ENCODE peak calls at places on chromosome 3, in nine cellular contexts. One of them, this sample, is unnamed.

GRCh38 chr3:124566701-124567100 is 163.6 kb upstream of the UMPS start:
- DNase-seq in ACHN: no peak
- DNase-seq in mammary epithelial cell: no peak
- DNase-seq in fibroblast of lung: no peak
- DNase-seq in T-helper 17 cell: no peak
- DNase-seq in effector memory CD8-positive, alpha-beta T cell: no peak
- DNase-seq in activated T-helper 1 cell treated with Interleukin-2 at 50 U/mL for 16 hours: no peak
- DNase-seq in retinal pigment epithelial cell: no peak
- DNase-seq in nephron progenitor cell: no peak
- DNase-seq in this sample: no peak

GRCh38 chr3:10716964-10717363 is 99.1 kb upstream of the SLC6A11 start:
- DNase-seq in ACHN: no peak
- DNase-seq in mammary epithelial cell: no peak
- DNase-seq in fibroblast of lung: no peak
- DNase-seq in T-helper 17 cell: no peak
- DNase-seq in effector memory CD8-positive, alpha-beta T cell: no peak
- DNase-seq in activated T-helper 1 cell treated with Interleukin-2 at 50 U/mL for 16 hours: no peak
- DNase-seq in retinal pigment epithelial cell: no peak
- DNase-seq in nephron progenitor cell: no peak
- DNase-seq in this sample: no peak

GRCh38 chr3:71581451-71581980 is 2.0 kb downstream of the FOXP1 start:
- DNase-seq in ACHN: peak; percentile 16
- DNase-seq in mammary epithelial cell: peak; percentile 57
- DNase-seq in fibroblast of lung: peak; percentile 25
- DNase-seq in T-helper 17 cell: peak; percentile 17
- DNase-seq in effector memory CD8-positive, alpha-beta T cell: peak; percentile 15
- DNase-seq in activated T-helper 1 cell treated with Interleukin-2 at 50 U/mL for 16 hours: peak; percentile 17
- DNase-seq in retinal pigment epithelial cell: no peak
- DNase-seq in nephron progenitor cell: peak; percentile 52
- DNase-seq in this sample: no peak

GRCh38 chr3:14145236-14145635 is 20.4 kb downstream of the TMEM43 start:
- DNase-seq in ACHN: peak; percentile 39
- DNase-seq in mammary epithelial cell: no peak
- DNase-seq in fibroblast of lung: peak; percentile 71
- DNase-seq in T-helper 17 cell: no peak
- DNase-seq in effector memory CD8-positive, alpha-beta T cell: no peak
- DNase-seq in activated T-helper 1 cell treated with Interleukin-2 at 50 U/mL for 16 hours: no peak
- DNase-seq in retinal pigment epithelial cell: no peak
- DNase-seq in nephron progenitor cell: no peak
- DNase-seq in this sample: no peak

GRCh38 chr3:182978387-182978786 is 2.0 kb downstream of the DCUN1D1 start:
- DNase-seq in ACHN: no peak
- DNase-seq in mammary epithelial cell: no peak
- DNase-seq in fibroblast of lung: no peak
- DNase-seq in T-helper 17 cell: no peak
- DNase-seq in effector memory CD8-positive, alpha-beta T cell: no peak
- DNase-seq in activated T-helper 1 cell treated with Interleukin-2 at 50 U/mL for 16 hours: no peak
- DNase-seq in retinal pigment epithelial cell: no peak
- DNase-seq in nephron progenitor cell: no peak
- DNase-seq in this sample: no peak

GRCh38 chr3:173371848-173372487 is 25.6 kb upstream of the NLGN1 start:
- DNase-seq in ACHN: peak; percentile 53
- DNase-seq in mammary epithelial cell: peak; percentile 9
- DNase-seq in fibroblast of lung: peak; percentile 30
- DNase-seq in T-helper 17 cell: no peak
- DNase-seq in effector memory CD8-positive, alpha-beta T cell: no peak
- DNase-seq in activated T-helper 1 cell treated with Interleukin-2 at 50 U/mL for 16 hours: no peak
- DNase-seq in retinal pigment epithelial cell: no peak
- DNase-seq in nephron progenitor cell: peak; percentile 27
- DNase-seq in this sample: no peak

GRCh38 chr3:122774564-122774963 is 19.1 kb downstream of the HSPBAP1 start:
- DNase-seq in ACHN: peak; percentile 27
- DNase-seq in mammary epithelial cell: peak; percentile 40
- DNase-seq in fibroblast of lung: peak; percentile 68
- DNase-seq in T-helper 17 cell: no peak
- DNase-seq in effector memory CD8-positive, alpha-beta T cell: no peak
- DNase-seq in activated T-helper 1 cell treated with Interleukin-2 at 50 U/mL for 16 hours: no peak
- DNase-seq in retinal pigment epithelial cell: no peak
- DNase-seq in nephron progenitor cell: no peak
- DNase-seq in this sample: no peak

GRCh38 chr3:147925272-147925671 is 516.1 kb downstream of the ZIC1 start:
- DNase-seq in ACHN: no peak
- DNase-seq in mammary epithelial cell: no peak
- DNase-seq in fibroblast of lung: peak; percentile 38
- DNase-seq in T-helper 17 cell: no peak
- DNase-seq in effector memory CD8-positive, alpha-beta T cell: no peak
- DNase-seq in activated T-helper 1 cell treated with Interleukin-2 at 50 U/mL for 16 hours: no peak
- DNase-seq in retinal pigment epithelial cell: no peak
- DNase-seq in nephron progenitor cell: no peak
- DNase-seq in this sample: no peak

GRCh38 chr3:53671192-53672021 is 174.8 kb downstream of the CHDH start:
- DNase-seq in ACHN: no peak
- DNase-seq in mammary epithelial cell: no peak
- DNase-seq in fibroblast of lung: no peak
- DNase-seq in T-helper 17 cell: no peak
- DNase-seq in effector memory CD8-positive, alpha-beta T cell: no peak
- DNase-seq in activated T-helper 1 cell treated with Interleukin-2 at 50 U/mL for 16 hours: no peak
- DNase-seq in retinal pigment epithelial cell: no peak
- DNase-seq in nephron progenitor cell: no peak
- DNase-seq in this sample: no peak

GRCh38 chr3:45309876-45310275 is 78.5 kb upstream of the LARS2 start:
- DNase-seq in ACHN: no peak
- DNase-seq in mammary epithelial cell: no peak
- DNase-seq in fibroblast of lung: no peak
- DNase-seq in T-helper 17 cell: no peak
- DNase-seq in effector memory CD8-positive, alpha-beta T cell: no peak
- DNase-seq in activated T-helper 1 cell treated with Interleukin-2 at 50 U/mL for 16 hours: no peak
- DNase-seq in retinal pigment epithelial cell: no peak
- DNase-seq in nephron progenitor cell: no peak
- DNase-seq in this sample: no peak

GRCh38 chr3:29686889-29687592 is 406.2 kb downstream of the RBMS3 start:
- DNase-seq in ACHN: peak; percentile 39
- DNase-seq in mammary epithelial cell: peak; percentile 32
- DNase-seq in fibroblast of lung: peak; percentile 91
- DNase-seq in T-helper 17 cell: no peak
- DNase-seq in effector memory CD8-positive, alpha-beta T cell: no peak
- DNase-seq in activated T-helper 1 cell treated with Interleukin-2 at 50 U/mL for 16 hours: no peak
- DNase-seq in retinal pigment epithelial cell: no peak
- DNase-seq in nephron progenitor cell: no peak
- DNase-seq in this sample: no peak

GRCh38 chr3:142445816-142446254 is 2.0 kb downstream of the XRN1 start:
- DNase-seq in ACHN: peak; percentile 38
- DNase-seq in mammary epithelial cell: peak; percentile 59
- DNase-seq in fibroblast of lung: peak; percentile 36
- DNase-seq in T-helper 17 cell: no peak
- DNase-seq in effector memory CD8-positive, alpha-beta T cell: no peak
- DNase-seq in activated T-helper 1 cell treated with Interleukin-2 at 50 U/mL for 16 hours: no peak
- DNase-seq in retinal pigment epithelial cell: no peak
- DNase-seq in nephron progenitor cell: no peak
- DNase-seq in this sample: peak; percentile 12

GRCh38 chr3:109059289-109059688 is 58.6 kb downstream of the MORC1 start:
- DNase-seq in ACHN: no peak
- DNase-seq in mammary epithelial cell: no peak
- DNase-seq in fibroblast of lung: no peak
- DNase-seq in T-helper 17 cell: no peak
- DNase-seq in effector memory CD8-positive, alpha-beta T cell: no peak
- DNase-seq in activated T-helper 1 cell treated with Interleukin-2 at 50 U/mL for 16 hours: no peak
- DNase-seq in retinal pigment epithelial cell: no peak
- DNase-seq in nephron progenitor cell: no peak
- DNase-seq in this sample: no peak

GRCh38 chr3:69360690-69361089 is 25.2 kb downstream of the FRMD4B start:
- DNase-seq in ACHN: no peak
- DNase-seq in mammary epithelial cell: no peak
- DNase-seq in fibroblast of lung: no peak
- DNase-seq in T-helper 17 cell: no peak
- DNase-seq in effector memory CD8-positive, alpha-beta T cell: no peak
- DNase-seq in activated T-helper 1 cell treated with Interleukin-2 at 50 U/mL for 16 hours: no peak
- DNase-seq in retinal pigment epithelial cell: no peak
- DNase-seq in nephron progenitor cell: no peak
- DNase-seq in this sample: no peak

GRCh38 chr3:4723921-4724698 is 231.0 kb downstream of the ITPR1 start:
- DNase-seq in ACHN: no peak
- DNase-seq in mammary epithelial cell: no peak
- DNase-seq in fibroblast of lung: no peak
- DNase-seq in T-helper 17 cell: no peak
- DNase-seq in effector memory CD8-positive, alpha-beta T cell: no peak
- DNase-seq in activated T-helper 1 cell treated with Interleukin-2 at 50 U/mL for 16 hours: no peak
- DNase-seq in retinal pigment epithelial cell: no peak
- DNase-seq in nephron progenitor cell: no peak
- DNase-seq in this sample: peak; percentile 36

GRCh38 chr3:147699175-147699838 is 290.1 kb downstream of the ZIC1 start:
- DNase-seq in ACHN: no peak
- DNase-seq in mammary epithelial cell: peak; percentile 63
- DNase-seq in fibroblast of lung: peak; percentile 79
- DNase-seq in T-helper 17 cell: no peak
- DNase-seq in effector memory CD8-positive, alpha-beta T cell: no peak
- DNase-seq in activated T-helper 1 cell treated with Interleukin-2 at 50 U/mL for 16 hours: no peak
- DNase-seq in retinal pigment epithelial cell: peak; percentile 93
- DNase-seq in nephron progenitor cell: no peak
- DNase-seq in this sample: no peak

GRCh38 chr3:10386121-10386520 is 65.2 kb upstream of the SEC13 start:
- DNase-seq in ACHN: no peak
- DNase-seq in mammary epithelial cell: no peak
- DNase-seq in fibroblast of lung: no peak
- DNase-seq in T-helper 17 cell: no peak
- DNase-seq in effector memory CD8-positive, alpha-beta T cell: no peak
- DNase-seq in activated T-helper 1 cell treated with Interleukin-2 at 50 U/mL for 16 hours: no peak
- DNase-seq in retinal pigment epithelial cell: no peak
- DNase-seq in nephron progenitor cell: no peak
- DNase-seq in this sample: no peak

This sample was measured in HepG2.